ENCODE peak calls at places on chromosome 21, in eight cellular contexts. One of them, this sample, is unnamed. For H3K4me1, the result is how much of the 10 kb centered on the place peaks cover.

GRCh38 chr21:38985423-38986378 is 180.0 kb downstream of the ETS2 start:
- DNase-seq in fibroblast of lung: peak
- DNase-seq in tibial artery: peak
- DNase-seq in transverse colon: peak
- DNase-seq in endodermal cell: no peak
- DNase-seq in sigmoid colon: peak
- DNase-seq in BE2C: peak
- DNase-seq in psoas muscle: peak
- DNase-seq in this sample: peak

GRCh38 chr21:38159355-38159754 is 97.4 kb upstream of the KCNJ15 start:
- DNase-seq in tibial artery: peak
- DNase-seq in sigmoid colon: no peak
- DNase-seq in transverse colon: peak
- DNase-seq in BE2C: peak
- DNase-seq in fibroblast of lung: peak
- DNase-seq in psoas muscle: peak
- DNase-seq in endodermal cell: peak
- DNase-seq in this sample: peak

GRCh38 chr21:31372176-31372765 is 28.2 kb upstream of the TIAM1 start:
- DNase-seq in fibroblast of lung: peak
- DNase-seq in BE2C: no peak
- DNase-seq in sigmoid colon: no peak
- DNase-seq in transverse colon: no peak
- DNase-seq in tibial artery: no peak
- DNase-seq in endodermal cell: peak
- DNase-seq in psoas muscle: no peak
- DNase-seq in this sample: no peak

GRCh38 chr21:31347435-31348032 is 3.5 kb upstream of the TIAM1 start:
- DNase-seq in sigmoid colon: no peak
- DNase-seq in fibroblast of lung: no peak
- DNase-seq in transverse colon: no peak
- DNase-seq in tibial artery: no peak
- DNase-seq in psoas muscle: no peak
- DNase-seq in endodermal cell: no peak
- DNase-seq in BE2C: peak
- DNase-seq in this sample: no peak

GRCh38 chr21:32958288-32958992 is 67.3 kb upstream of the OLIG2 start:
- DNase-seq in endodermal cell: peak
- DNase-seq in sigmoid colon: no peak
- DNase-seq in tibial artery: no peak
- DNase-seq in fibroblast of lung: no peak
- DNase-seq in BE2C: no peak
- DNase-seq in transverse colon: no peak
- DNase-seq in psoas muscle: no peak
- DNase-seq in this sample: no peak

GRCh38 chr21:33549848-33550771 is 7.3 kb downstream of the SON start:
- DNase-seq in BE2C: no peak
- DNase-seq in endodermal cell: no peak
- DNase-seq in psoas muscle: no peak
- DNase-seq in tibial artery: no peak
- DNase-seq in sigmoid colon: no peak
- DNase-seq in transverse colon: no peak
- DNase-seq in fibroblast of lung: no peak
- DNase-seq in this sample: no peak

GRCh38 chr21:29938968-29939858 is 583 bp downstream of the GRIK1 start:
- DNase-seq in psoas muscle: no peak
- DNase-seq in fibroblast of lung: peak
- DNase-seq in transverse colon: no peak
- DNase-seq in sigmoid colon: peak
- DNase-seq in endodermal cell: peak
- DNase-seq in BE2C: no peak
- DNase-seq in tibial artery: no peak
- DNase-seq in this sample: no peak

GRCh38 chr21:14591882-14592281 is 45.8 kb upstream of the SAMSN1 start:
- DNase-seq in fibroblast of lung: peak
- DNase-seq in psoas muscle: peak
- DNase-seq in sigmoid colon: no peak
- DNase-seq in endodermal cell: no peak
- DNase-seq in tibial artery: peak
- DNase-seq in transverse colon: no peak
- DNase-seq in BE2C: no peak
- DNase-seq in this sample: no peak

GRCh38 chr21:28431022-28431421 is 561.7 kb downstream of the LTN1 start:
- DNase-seq in fibroblast of lung: peak
- DNase-seq in BE2C: no peak
- DNase-seq in tibial artery: no peak
- DNase-seq in psoas muscle: no peak
- DNase-seq in sigmoid colon: no peak
- DNase-seq in transverse colon: no peak
- DNase-seq in endodermal cell: no peak
- DNase-seq in this sample: no peak

GRCh38 chr21:16811011-16811410 is 701.8 kb upstream of the CXADR start:
- DNase-seq in psoas muscle: no peak
- DNase-seq in transverse colon: no peak
- DNase-seq in tibial artery: no peak
- DNase-seq in endodermal cell: no peak
- DNase-seq in sigmoid colon: no peak
- DNase-seq in fibroblast of lung: no peak
- DNase-seq in BE2C: no peak
- DNase-seq in this sample: no peak

GRCh38 chr21:18147678-18148077 is 97.0 kb upstream of the CHODL start:
- DNase-seq in BE2C: no peak
- DNase-seq in endodermal cell: no peak
- DNase-seq in tibial artery: no peak
- DNase-seq in sigmoid colon: no peak
- DNase-seq in transverse colon: no peak
- DNase-seq in fibroblast of lung: no peak
- DNase-seq in psoas muscle: no peak
- DNase-seq in this sample: no peak

GRCh38 chr21:39385299-39386145 is 36.6 kb upstream of the HMGN1 start:
- DNase-seq in endodermal cell: no peak
- DNase-seq in tibial artery: peak
- DNase-seq in fibroblast of lung: peak
- DNase-seq in psoas muscle: peak
- DNase-seq in transverse colon: peak
- DNase-seq in sigmoid colon: peak
- DNase-seq in BE2C: peak
- DNase-seq in this sample: no peak

GRCh38 chr21:33036430-33037162 is 10.9 kb downstream of the OLIG2 start:
- DNase-seq in tibial artery: peak
- DNase-seq in endodermal cell: peak
- DNase-seq in fibroblast of lung: peak
- DNase-seq in sigmoid colon: peak
- DNase-seq in psoas muscle: no peak
- DNase-seq in BE2C: no peak
- DNase-seq in transverse colon: no peak
- DNase-seq in this sample: no peak

GRCh38 chr21:33419538-33420123 is 16.4 kb downstream of the IFNGR2 start:
- DNase-seq in transverse colon: no peak
- DNase-seq in psoas muscle: peak
- DNase-seq in endodermal cell: no peak
- DNase-seq in tibial artery: peak
- DNase-seq in sigmoid colon: peak
- DNase-seq in fibroblast of lung: no peak
- DNase-seq in BE2C: no peak
- DNase-seq in this sample: no peak

GRCh38 chr21:18369115-18369514 is 34.5 kb downstream of the TMPRSS15 start:
- DNase-seq in fibroblast of lung: peak
- DNase-seq in tibial artery: no peak
- DNase-seq in BE2C: peak
- DNase-seq in transverse colon: no peak
- DNase-seq in psoas muscle: no peak
- DNase-seq in sigmoid colon: no peak
- DNase-seq in endodermal cell: no peak
- DNase-seq in this sample: no peak

GRCh38 chr21:44867999-44868700 is 5.3 kb downstream of the PTTG1IP start:
- DNase-seq in endodermal cell: no peak
- DNase-seq in fibroblast of lung: no peak
- DNase-seq in tibial artery: no peak
- DNase-seq in BE2C: no peak
- DNase-seq in sigmoid colon: peak
- DNase-seq in psoas muscle: no peak
- DNase-seq in transverse colon: no peak
- DNase-seq in this sample: no peak

GRCh38 chr21:44867464-44867863 is 6.0 kb downstream of the PTTG1IP start:
- DNase-seq in fibroblast of lung: no peak
- DNase-seq in tibial artery: no peak
- DNase-seq in BE2C: no peak
- DNase-seq in transverse colon: no peak
- DNase-seq in endodermal cell: no peak
- DNase-seq in sigmoid colon: no peak
- DNase-seq in psoas muscle: no peak
- DNase-seq in this sample: no peak

GRCh38 chr21:44866780-44867179 is 6.7 kb downstream of the PTTG1IP start:
- DNase-seq in BE2C: no peak
- DNase-seq in tibial artery: no peak
- DNase-seq in psoas muscle: no peak
- DNase-seq in sigmoid colon: no peak
- DNase-seq in transverse colon: no peak
- DNase-seq in fibroblast of lung: peak
- DNase-seq in endodermal cell: no peak
- DNase-seq in this sample: no peak

GRCh38 chr21:44862869-44863685 is 10.4 kb downstream of the PTTG1IP start:
- DNase-seq in psoas muscle: no peak
- DNase-seq in transverse colon: no peak
- DNase-seq in BE2C: no peak
- DNase-seq in endodermal cell: no peak
- DNase-seq in sigmoid colon: no peak
- DNase-seq in fibroblast of lung: no peak
- DNase-seq in tibial artery: no peak
- DNase-seq in this sample: no peak

GRCh38 chr21:44865561-44866280 is 7.8 kb downstream of the PTTG1IP start:
- DNase-seq in sigmoid colon: peak
- DNase-seq in transverse colon: no peak
- DNase-seq in tibial artery: no peak
- DNase-seq in fibroblast of lung: no peak
- DNase-seq in BE2C: no peak
- DNase-seq in psoas muscle: no peak
- DNase-seq in endodermal cell: no peak
- DNase-seq in this sample: no peak
- H3K4me1 ChIP-seq in sigmoid colon: half or more
- H3K4me1 ChIP-seq in transverse colon: under half
- H3K4me1 ChIP-seq in tibial artery: half or more
- H3K4me1 ChIP-seq in fibroblast of lung: under half
- H3K4me1 ChIP-seq in BE2C: under half
- H3K4me1 ChIP-seq in psoas muscle: half or more
- H3K4me1 ChIP-seq in endodermal cell: under half
- H3K4me1 ChIP-seq in this sample: under half

GRCh38 chr21:34857874-34858273 is 189.1 kb downstream of the CLIC6 start:
- DNase-seq in sigmoid colon: no peak
- DNase-seq in fibroblast of lung: no peak
- DNase-seq in endodermal cell: peak
- DNase-seq in psoas muscle: no peak
- DNase-seq in transverse colon: no peak
- DNase-seq in tibial artery: no peak
- DNase-seq in BE2C: no peak
- DNase-seq in this sample: no peak
- TF ChIP-seq CTCF in sigmoid colon: no peak
- TF ChIP-seq CTCF in fibroblast of lung: peak
- TF ChIP-seq CTCF in endodermal cell: peak
- TF ChIP-seq CTCF in psoas muscle: peak
- TF ChIP-seq CTCF in transverse colon: no peak
- TF ChIP-seq CTCF in tibial artery: no peak
- TF ChIP-seq CTCF in BE2C: no peak
- TF ChIP-seq CTCF in this sample: no peak

GRCh38 chr21:43925609-43926008 is 60.6 kb downstream of the AGPAT3 start:
- DNase-seq in fibroblast of lung: no peak
- DNase-seq in sigmoid colon: no peak
- DNase-seq in BE2C: no peak
- DNase-seq in transverse colon: no peak
- DNase-seq in tibial artery: no peak
- DNase-seq in psoas muscle: no peak
- DNase-seq in endodermal cell: no peak
- DNase-seq in this sample: no peak

GRCh38 chr21:43923391-43923790 is 58.4 kb downstream of the AGPAT3 start:
- DNase-seq in fibroblast of lung: no peak
- DNase-seq in BE2C: peak
- DNase-seq in transverse colon: no peak
- DNase-seq in sigmoid colon: peak
- DNase-seq in psoas muscle: no peak
- DNase-seq in endodermal cell: no peak
- DNase-seq in tibial artery: no peak
- DNase-seq in this sample: no peak

GRCh38 chr21:43925096-43925481 is 60.1 kb downstream of the AGPAT3 start:
- DNase-seq in endodermal cell: no peak
- DNase-seq in psoas muscle: no peak
- DNase-seq in sigmoid colon: peak
- DNase-seq in fibroblast of lung: no peak
- DNase-seq in BE2C: no peak
- DNase-seq in tibial artery: no peak
- DNase-seq in transverse colon: peak
- DNase-seq in this sample: no peak

GRCh38 chr21:43922949-43923348 is 57.9 kb downstream of the AGPAT3 start:
- DNase-seq in sigmoid colon: no peak
- DNase-seq in fibroblast of lung: no peak
- DNase-seq in tibial artery: no peak
- DNase-seq in psoas muscle: no peak
- DNase-seq in transverse colon: no peak
- DNase-seq in endodermal cell: no peak
- DNase-seq in BE2C: peak
- DNase-seq in this sample: no peak

GRCh38 chr21:43924421-43925095 is 59.5 kb downstream of the AGPAT3 start:
- DNase-seq in transverse colon: no peak
- DNase-seq in sigmoid colon: no peak
- DNase-seq in tibial artery: no peak
- DNase-seq in BE2C: no peak
- DNase-seq in fibroblast of lung: no peak
- DNase-seq in endodermal cell: no peak
- DNase-seq in psoas muscle: no peak
- DNase-seq in this sample: no peak
- H3K4me1 ChIP-seq in transverse colon: under half
- H3K4me1 ChIP-seq in sigmoid colon: under half
- H3K4me1 ChIP-seq in tibial artery: under half
- H3K4me1 ChIP-seq in BE2C: under half
- H3K4me1 ChIP-seq in fibroblast of lung: under half
- H3K4me1 ChIP-seq in endodermal cell: under half
- H3K4me1 ChIP-seq in psoas muscle: half or more
- H3K4me1 ChIP-seq in this sample: under half

DNA sequence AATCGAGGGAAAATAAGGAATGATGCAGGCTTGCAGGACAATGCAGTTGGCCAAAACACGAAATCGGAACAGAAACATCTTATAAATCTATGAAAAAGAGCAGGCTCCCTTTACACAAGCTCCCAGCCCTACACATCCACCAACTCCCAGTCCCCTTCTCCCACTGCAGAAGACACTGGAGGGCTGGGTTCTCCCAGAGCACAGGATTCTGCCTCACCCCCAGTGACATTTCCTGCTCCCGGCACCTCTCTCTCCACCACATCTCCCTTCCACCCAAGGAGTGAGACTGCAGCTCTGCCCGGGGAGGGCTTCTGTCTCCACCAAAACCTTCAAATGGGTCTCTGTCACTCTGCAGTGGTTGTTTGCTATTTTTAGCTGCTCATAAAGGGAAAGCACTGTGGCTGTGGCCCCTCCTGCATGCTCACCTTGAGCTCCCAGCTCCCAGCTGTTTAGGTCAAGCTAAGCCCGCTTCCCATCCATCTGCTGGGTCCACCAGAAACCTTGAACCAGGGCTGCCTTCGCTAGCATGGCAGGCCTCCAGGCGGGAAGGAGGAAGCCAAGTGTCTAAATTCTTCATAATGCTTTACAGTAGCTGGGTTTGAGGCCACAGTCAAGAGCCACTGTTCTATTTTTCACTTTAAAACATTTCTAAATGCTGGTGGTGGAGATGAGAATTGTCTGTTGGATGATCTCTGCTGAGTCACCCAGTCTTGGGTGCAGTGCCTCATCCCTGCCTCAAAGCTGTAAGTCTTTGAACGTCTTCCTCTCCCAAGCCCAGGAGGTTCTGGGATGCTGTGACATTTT is 3.3 kb upstream of the C2CD2 start:
- DNase-seq in fibroblast of lung: peak
- DNase-seq in sigmoid colon: peak
- DNase-seq in transverse colon: no peak
- DNase-seq in BE2C: no peak
- DNase-seq in endodermal cell: peak
- DNase-seq in tibial artery: no peak
- DNase-seq in psoas muscle: no peak
- DNase-seq in this sample: no peak
- TF ChIP-seq CTCF in fibroblast of lung: no peak
- TF ChIP-seq CTCF in sigmoid colon: no peak
- TF ChIP-seq CTCF in transverse colon: no peak
- TF ChIP-seq CTCF in BE2C: no peak
- TF ChIP-seq CTCF in endodermal cell: no peak
- TF ChIP-seq CTCF in tibial artery: no peak
- TF ChIP-seq CTCF in psoas muscle: no peak
- TF ChIP-seq CTCF in this sample: no peak